ENCODE peak calls at places on chromosomes 12 and 14, in five cellular contexts. Q is mucosa of descending colon, Y is adrenal gland, C is A549, F is upper lobe of right lung. H is an unnamed sample.

GRCh38 chr12:92696240-92696639 is 6.5 kb upstream of the PLEKHG7 start:
- DNase-seq in Q (no peak), Y (peak; percentile 49), C (no peak), F (no peak), H (no peak)

GRCh38 chr12:57096099-57096572 is 7.2 kb downstream of the NAB2 start:
- DNase-seq in Q (no peak), Y (no peak), C (no peak), F (no peak), H (no peak)

GRCh38 chr12:6825398-6826124 is 2.6 kb upstream of the P3H3 start:
- DNase-seq in Q (peak; percentile 76), Y (peak; percentile 85), C (peak; percentile 95), F (peak; percentile 89), H (peak; percentile 18)

GRCh38 chr14:55589171-55589570 is 9.2 kb downstream of the KTN1 start:
- DNase-seq in Q (no peak), Y (peak; percentile 70), C (no peak), F (no peak), H (no peak)

GRCh38 chr12:86712425-86712843 is 456.2 kb upstream of the MGAT4C start:
- DNase-seq in Q (no peak), Y (no peak), C (peak; percentile 71), F (no peak), H (peak; percentile 96)

GRCh38 chr12:50488801-50489200 is 16.0 kb upstream of the DIP2B start:
- DNase-seq in Q (no peak), Y (no peak), C (no peak), F (no peak), H (no peak)

GRCh38 chr14:21074398-21075272 is 4.5 kb downstream of the ARHGEF40 start:
- DNase-seq in Q (no peak), Y (no peak), C (no peak), F (no peak), H (no peak)

GRCh38 chr12:53324779-53325538 is 3.5 kb upstream of the AAAS start:
- DNase-seq in Q (peak; percentile 95), Y (peak; percentile 94), C (peak; percentile 98), F (peak; percentile 95), H (no peak)

GRCh38 chr14:38724621-38725020 is 378.4 kb downstream of the SEC23A start:
- DNase-seq in Q (no peak), Y (no peak), C (no peak), F (no peak), H (no peak)

GRCh38 chr12:69688496-69689427 is 10.3 kb downstream of the BEST3 start:
- DNase-seq in Q (peak; percentile 56), Y (peak; percentile 95), C (peak; percentile 86), F (no peak), H (peak; percentile 78)

GRCh38 chr14:103135333-103136075 is 12.2 kb downstream of the TNFAIP2 start:
- DNase-seq in Q (peak; percentile 48), Y (no peak), C (no peak), F (no peak), H (no peak)

GRCh38 chr12:55829967-55830600 is 697 bp upstream of the DNAJC14 start:
- DNase-seq in Q (peak; percentile 81), Y (peak; percentile 43), C (peak; percentile 28), F (peak; percentile 84), H (no peak)

GRCh38 chr12:96743606-96744005 is 163.5 kb upstream of the NEDD1 start:
- DNase-seq in Q (no peak), Y (no peak), C (no peak), F (no peak), H (no peak)

GRCh38 chr14:33254876-33255275 is 316.2 kb downstream of the NPAS3 start:
- DNase-seq in Q (no peak), Y (no peak), C (no peak), F (no peak), H (no peak)

GRCh38 chr12:57611116-57611809 is at the start of gene ARHGEF25:
- DNase-seq in Q (peak; percentile 73), Y (peak; percentile 54), C (peak; percentile 84), F (no peak), H (no peak)

GRCh38 chr12:121968880-121969279 is 50.5 kb downstream of the CFAP251 start:
- DNase-seq in Q (peak; percentile 57), Y (no peak), C (no peak), F (no peak), H (no peak)

GRCh38 chr12:121976950-121977349 is 44.7 kb upstream of the BCL7A start:
- DNase-seq in Q (no peak), Y (no peak), C (no peak), F (no peak), H (no peak)

GRCh38 chr12:121975029-121975428 is 46.7 kb upstream of the BCL7A start:
- DNase-seq in Q (no peak), Y (no peak), C (no peak), F (no peak), H (no peak)

GRCh38 chr12:121970901-121971300 is 50.8 kb upstream of the BCL7A start:
- DNase-seq in Q (no peak), Y (peak; percentile 71), C (no peak), F (no peak), H (no peak)

DNA sequence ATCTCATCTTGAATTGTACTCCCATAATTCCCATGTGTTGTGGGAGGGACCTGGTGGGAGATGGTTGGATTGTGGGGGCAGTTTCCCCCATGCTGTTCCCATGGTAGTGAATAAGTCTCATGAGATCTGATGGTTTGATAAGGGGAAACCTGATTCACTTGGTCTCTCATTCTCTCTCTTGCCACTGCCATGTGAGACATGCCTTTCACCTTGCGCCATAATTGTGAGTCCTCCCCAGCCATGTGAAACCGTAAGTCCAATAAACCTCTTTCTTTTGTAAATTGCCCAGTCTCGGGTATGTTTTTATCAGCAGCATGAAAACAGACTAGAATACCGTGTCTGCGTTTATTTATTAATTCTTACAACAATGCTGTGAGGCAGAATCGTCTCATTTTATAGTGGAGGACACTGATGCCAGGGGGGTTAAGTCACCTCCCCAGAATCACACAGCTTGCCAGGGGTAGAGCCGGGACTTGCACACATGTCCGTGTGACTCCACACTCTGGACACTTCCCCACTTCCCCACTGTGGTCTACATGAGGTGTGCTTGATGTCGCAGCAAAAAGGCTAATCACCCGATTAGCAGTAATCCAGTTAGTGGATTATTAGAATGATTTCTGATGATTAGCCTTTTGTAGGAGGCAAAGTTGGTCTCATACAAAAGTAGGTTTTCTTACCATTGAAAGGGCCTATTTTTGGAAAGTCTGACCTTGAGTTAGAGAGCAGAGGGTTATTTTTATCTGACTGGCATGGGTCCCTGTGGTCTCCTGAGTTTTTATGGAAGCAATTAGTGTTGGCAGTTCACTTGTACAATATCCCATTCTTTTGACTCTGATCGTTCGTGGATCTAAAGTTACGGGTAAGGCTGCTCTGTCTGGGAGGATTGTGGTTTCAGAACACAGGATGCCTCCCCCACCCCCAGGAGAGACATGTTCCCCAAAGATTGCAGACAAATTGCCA is 47.4 kb upstream of the BCL7A start:
- DNase-seq in Q (no peak), Y (no peak), C (no peak), F (no peak), H (no peak)
- TF ChIP-seq CTCF in Q (no peak), Y (no peak), C (no peak), F (no peak), H (no peak)

GRCh38 chr12:26195250-26195640 is at the start of gene SSPN:
- DNase-seq in Q (peak; percentile 65), Y (peak; percentile 70), C (no peak), F (peak; percentile 80), H (no peak)

GRCh38 chr12:26195641-26196423 is 459 bp downstream of the SSPN start:
- DNase-seq in Q (peak; percentile 70), Y (peak; percentile 72), C (peak; percentile 7), F (peak; percentile 75), H (no peak)

GRCh38 chr12:26197832-26198231 is 2.5 kb downstream of the SSPN start:
- DNase-seq in Q (no peak), Y (no peak), C (no peak), F (no peak), H (no peak)

GRCh38 chr12:26198742-26199141 is 3.4 kb downstream of the SSPN start:
- DNase-seq in Q (no peak), Y (peak; percentile 27), C (no peak), F (no peak), H (no peak)

GRCh38 chr12:26196424-26196722 is 1.0 kb downstream of the SSPN start:
- DNase-seq in Q (no peak), Y (no peak), C (no peak), F (no peak), H (no peak)
- H3K4me3 ChIP-seq in Q (no peak overlapping the region), Y (no peak overlapping the region), C (peak overlapping the region; percentile 56), F (peak overlapping the region; percentile 60), H (peak overlapping the region; percentile 60)

DNA sequence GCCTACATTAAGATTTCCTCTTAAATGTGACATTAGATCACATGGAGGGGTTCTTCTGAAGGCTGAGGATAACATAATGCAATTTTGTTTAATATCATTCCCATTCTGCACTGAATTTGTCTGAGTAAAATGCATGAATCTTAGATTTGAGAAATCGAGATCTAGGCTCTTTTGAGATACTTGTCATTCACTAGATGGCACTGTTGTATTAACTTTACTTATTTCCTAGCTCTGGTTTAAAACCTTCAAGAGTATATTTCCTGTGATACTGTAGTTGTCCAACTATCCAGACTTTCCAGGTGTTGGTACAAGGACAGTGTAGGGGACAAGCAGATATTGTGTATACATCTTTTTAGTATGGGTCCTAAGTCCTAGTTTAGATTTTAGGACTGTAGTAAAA is 91.7 kb upstream of the SEL1L start:
- DNase-seq in Q (no peak), Y (no peak), C (peak; percentile 8), F (no peak), H (no peak)
- TF ChIP-seq CTCF in Q (no peak), Y (peak; percentile 39), C (peak; percentile 58), F (peak; percentile 41), H (peak; percentile 47)

DNA sequence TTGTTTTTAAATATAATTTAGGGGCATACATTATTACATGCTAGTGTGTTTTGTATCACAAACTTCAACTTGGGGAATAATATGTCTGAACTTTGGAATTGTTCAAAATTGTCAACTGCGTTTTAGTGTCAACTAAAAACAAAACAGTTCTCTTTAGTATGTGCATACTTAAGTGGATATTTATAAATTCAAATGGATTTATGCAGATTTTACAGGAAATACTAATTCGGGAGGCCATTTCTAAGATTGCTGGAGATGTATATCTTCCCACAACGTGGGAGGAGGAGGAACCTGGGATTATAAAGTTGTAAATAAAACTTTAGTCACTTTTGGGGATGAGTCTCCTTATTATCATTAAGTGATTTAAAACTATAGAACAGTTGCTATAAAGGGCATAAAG is 2.5 kb downstream of the PDE3A start:
- DNase-seq in Q (no peak), Y (no peak), C (no peak), F (no peak), H (no peak)
- H3K4me3 ChIP-seq in Q (peak overlapping the region; percentile 10), Y (no peak overlapping the region), C (peak overlapping the region; percentile 75), F (peak overlapping the region; percentile 60), H (no peak overlapping the region)

GRCh38 chr12:99765469-99766114 is 118.0 kb downstream of the GARIN6 start:
- DNase-seq in Q (no peak), Y (no peak), C (no peak), F (no peak), H (no peak)

GRCh38 chr12:99766408-99766807 is 118.9 kb downstream of the GARIN6 start:
- DNase-seq in Q (no peak), Y (no peak), C (no peak), F (no peak), H (no peak)

GRCh38 chr12:99769581-99769980 is 122.0 kb downstream of the GARIN6 start:
- DNase-seq in Q (no peak), Y (no peak), C (no peak), F (no peak), H (no peak)

GRCh38 chr12:99768758-99769157 is 121.2 kb downstream of the GARIN6 start:
- DNase-seq in Q (no peak), Y (no peak), C (no peak), F (no peak), H (no peak)

GRCh38 chr12:99767809-99768208 is 120.3 kb downstream of the GARIN6 start:
- DNase-seq in Q (no peak), Y (no peak), C (no peak), F (no peak), H (peak; percentile 4)
- TF ChIP-seq CTCF in Q (no peak), Y (peak; percentile 36), C (peak; percentile 40), F (peak; percentile 51), H (peak; percentile 51)